ENCODE peak calls at places on chromosomes 13 and 19, in eight cellular contexts. R is NCI-H2081, D is DMS53, C is kidney epithelial cell, F is adrenal gland, Q is omental fat pad, L is NCI-H748 treated with DMSO at 0.1 percent for 48 hours, K is AG09309. B is an unnamed sample.

GRCh38 chr19:30228113-30228725 is 144.0 kb upstream of the ZNF536 start:
- DNase-seq in R (no peak), D (no peak), C (no peak), F (peak), Q (no peak), L (no peak), K (no peak), B (no peak)

GRCh38 chr19:35533822-35534521 is 716 bp downstream of the GAPDHS start:
- DNase-seq in R (no peak), D (peak), C (no peak), F (peak), Q (no peak), L (no peak), K (no peak), B (peak)

GRCh38 chr13:94369862-94370491 is 109.5 kb downstream of the DCT start:
- DNase-seq in R (peak), D (peak), C (no peak), F (peak), Q (no peak), L (no peak), K (no peak), B (no peak)

GRCh38 chr19:39263912-39264305 is 4.3 kb upstream of the IFNL2 start:
- DNase-seq in R (no peak), D (no peak), C (no peak), F (no peak), Q (no peak), L (no peak), K (no peak), B (no peak)

GRCh38 chr13:109859216-109859835 is 72.9 kb upstream of the IRS2 start:
- DNase-seq in R (no peak), D (no peak), C (no peak), F (no peak), Q (no peak), L (no peak), K (no peak), B (peak)

GRCh38 chr13:94251801-94252200 is 227.7 kb downstream of the DCT start:
- DNase-seq in R (no peak), D (no peak), C (peak), F (peak), Q (no peak), L (no peak), K (no peak), B (no peak)

GRCh38 chr19:14440049-14440448 is 6.9 kb downstream of the PKN1 start:
- DNase-seq in R (no peak), D (no peak), C (no peak), F (peak), Q (no peak), L (no peak), K (no peak), B (peak)

GRCh38 chr19:33868821-33869412 is 72.2 kb downstream of the KCTD15 start:
- DNase-seq in R (no peak), D (no peak), C (no peak), F (no peak), Q (no peak), L (no peak), K (peak), B (peak)

GRCh38 chr13:98677398-98677797 is 75.1 kb downstream of the SLC15A1 start:
- DNase-seq in R (no peak), D (no peak), C (no peak), F (no peak), Q (no peak), L (no peak), K (peak), B (no peak)

GRCh38 chr19:46697142-46697960 is 19.6 kb downstream of the PRKD2 start:
- DNase-seq in R (peak), D (peak), C (peak), F (peak), Q (peak), L (peak), K (no peak), B (peak)

GRCh38 chr13:111844682-111845081 is 222.3 kb upstream of the SOX1 start:
- DNase-seq in R (no peak), D (no peak), C (no peak), F (no peak), Q (no peak), L (no peak), K (no peak), B (no peak)

GRCh38 chr19:42140125-42140754 is 8.0 kb upstream of the POU2F2 start:
- DNase-seq in R (no peak), D (no peak), C (peak), F (peak), Q (no peak), L (no peak), K (no peak), B (peak)